ENCODE peak calls at places on chromosomes 3 and 15, in nine cellular contexts. K is D341Med; P is HFFc6; S is C1 segment of cervical spinal cord; I is T-cell; M is fibroblast of mammary gland; B is stimulated activated CD4-positive, alpha-beta T cell treated with anti-CD3 and anti-CD28 coated beads, Interleukin-1b, Interleukin-23, amount 100 ng/mL, for 1 hour; E is fibroblast of lung; T is GM12865. V is an unnamed sample.

GRCh38 chr3:38543602-38544001 is 47.5 kb downstream of the EXOG start:
- DNase-seq in S (no peak), P (no peak), B (no peak), K (no peak), T (no peak), E (no peak), M (no peak), I (no peak), V (no peak)

GRCh38 chr3:134211797-134212196 is 38.9 kb downstream of the RYK start:
- DNase-seq in P (peak; percentile 46), K (peak; percentile 71), I (no peak), E (peak; percentile 75), S (no peak), B (no peak), M (peak; percentile 60), T (peak; percentile 62), V (peak; percentile 25)

GRCh38 chr15:51121118-51121517 is 26.4 kb upstream of the TNFAIP8L3 start:
- DNase-seq in I (no peak), K (no peak), S (no peak), E (peak; percentile 88), M (peak; percentile 99), T (no peak), B (no peak), P (peak; percentile 96), V (no peak)

GRCh38 chr15:62087671-62088360 is 21.0 kb downstream of the C2CD4A start:
- DNase-seq in E (peak; percentile 75), S (no peak), P (peak; percentile 27), B (no peak), T (no peak), M (peak; percentile 67), K (no peak), I (no peak), V (no peak)

GRCh38 chr15:51094606-51095569 is at the start of gene TNFAIP8L3:
- DNase-seq in S (no peak), E (peak; percentile 36), M (no peak), T (no peak), B (no peak), I (no peak), K (peak; percentile 79), P (no peak), V (peak; percentile 58)

GRCh38 chr15:96350321-96350720 is 19.8 kb downstream of the NR2F2 start:
- DNase-seq in S (no peak), K (no peak), T (no peak), M (no peak), E (no peak), I (no peak), B (no peak), P (no peak), V (no peak)

GRCh38 chr15:31217067-31217466 is 109.6 kb upstream of the KLF13 start:
- DNase-seq in M (no peak), I (no peak), K (no peak), S (no peak), P (no peak), E (no peak), B (no peak), T (no peak), V (no peak)

GRCh38 chr3:4800595-4800994 is 178.6 kb upstream of the BHLHE40 start:
- DNase-seq in M (no peak), S (no peak), I (no peak), B (no peak), P (no peak), E (no peak), K (no peak), T (no peak), V (no peak)

GRCh38 chr15:90871097-90871715 is 2.8 kb downstream of the FURIN start:
- DNase-seq in S (no peak), I (no peak), P (no peak), E (peak; percentile 28), T (peak; percentile 36), K (peak; percentile 80), B (no peak), M (no peak), V (peak; percentile 72)

GRCh38 chr3:166372571-166373106 is 535.4 kb upstream of the BCHE start:
- DNase-seq in I (no peak), K (no peak), P (no peak), S (no peak), T (no peak), M (no peak), E (no peak), B (no peak), V (no peak)

GRCh38 chr3:100957407-100958100 is 35.7 kb downstream of the ABI3BP start:
- DNase-seq in E (no peak), I (no peak), T (no peak), K (no peak), B (no peak), S (no peak), P (peak; percentile 63), M (peak; percentile 91), V (no peak)

GRCh38 chr3:42762046-42762724 is 10.9 kb downstream of the CCDC13 start:
- DNase-seq in P (no peak), E (no peak), S (no peak), I (no peak), T (no peak), K (no peak), M (peak; percentile 35), B (no peak), V (no peak)

GRCh38 chr3:30473374-30474051 is 132.9 kb upstream of the TGFBR2 start:
- DNase-seq in E (peak; percentile 77), B (no peak), M (peak; percentile 93), K (no peak), I (no peak), S (no peak), P (peak; percentile 26), T (no peak), V (no peak)

GRCh38 chr15:45640610-45641009 is 5.8 kb downstream of the SQOR start:
- DNase-seq in P (peak; percentile 94), E (peak; percentile 62), K (no peak), M (peak; percentile 97), S (no peak), T (no peak), I (no peak), B (no peak), V (no peak)

GRCh38 chr3:22671848-22672247 is 531.3 kb upstream of the UBE2E2 start:
- DNase-seq in B (no peak), T (no peak), S (no peak), M (no peak), E (no peak), I (no peak), K (no peak), P (no peak), V (no peak)